ENCODE peak calls at places on chromosomes 6 and 20, in ten cellular contexts. G is activated CD4-positive, alpha-beta T cell treated with anti-CD3 and anti-CD28 coated beads, Interleukin-2, amount 10 ng/mL, durations not matched to agents 7 days and 5 days; W is AG09309; K is memory B cell; D is AG04449; L is right lobe of liver; A is foreskin fibroblast; J is activated T-cell treated with anti-CD3 and anti-CD28 coated beads, Interleukin-2, amount 50 U/mL, for 1 hour; Z is NCI-H1105; O is T-cell. I is an unnamed sample.

GRCh38 chr6:160733045-160733646 is 31.1 kb downstream of the PLG start:
- DNase-seq in G (peak), W (peak), K (peak), D (no peak), L (no peak), A (peak), J (no peak), Z (peak), O (no peak), I (peak)

GRCh38 chr20:9555781-9556180 is 41.4 kb downstream of the LAMP5 start:
- DNase-seq in G (no peak), W (no peak), K (no peak), D (no peak), L (no peak), A (peak), J (no peak), Z (no peak), O (no peak), I (peak)

GRCh38 chr6:116278853-116279231 is 888 bp downstream of the TSPYL1 start:
- DNase-seq in G (peak), W (no peak), K (peak), D (no peak), L (peak), A (no peak), J (no peak), Z (no peak), O (no peak), I (no peak)

GRCh38 chr6:136989591-136990578 is 54.9 kb downstream of the IL20RA start:
- DNase-seq in G (no peak), W (no peak), K (no peak), D (no peak), L (no peak), A (no peak), J (no peak), Z (no peak), O (no peak), I (no peak)

GRCh38 chr20:46828471-46828870 is 66.2 kb upstream of the EYA2 start:
- DNase-seq in G (no peak), W (peak), K (no peak), D (peak), L (no peak), A (peak), J (no peak), Z (no peak), O (no peak), I (peak)

GRCh38 chr6:6622557-6622956 is 34.0 kb downstream of the LY86 start:
- DNase-seq in G (no peak), W (no peak), K (no peak), D (no peak), L (no peak), A (no peak), J (no peak), Z (no peak), O (no peak), I (no peak)

GRCh38 chr6:147618927-147619326 is 110.4 kb downstream of the SAMD5 start:
- DNase-seq in G (no peak), W (no peak), K (no peak), D (no peak), L (no peak), A (no peak), J (no peak), Z (no peak), O (no peak), I (no peak)

GRCh38 chr20:58102744-58103516 is 125.5 kb downstream of the ANKRD60 start:
- DNase-seq in G (no peak), W (no peak), K (no peak), D (no peak), L (no peak), A (no peak), J (no peak), Z (no peak), O (no peak), I (peak)

GRCh38 chr20:1462834-1463233 is 3.8 kb downstream of the NSFL1C start:
- DNase-seq in G (no peak), W (no peak), K (no peak), D (no peak), L (no peak), A (no peak), J (no peak), Z (no peak), O (no peak), I (no peak)

I was measured in PC-3.